ENCODE peak calls at places on chromosomes 11 and 22, in five cellular contexts. U is body of pancreas, Z is brain microvascular endothelial cell, V is GM23338, H is fibroblast of pulmonary artery. L is an unnamed sample.

GRCh38 chr11:65695459-65696241 is 16.4 kb upstream of the KAT5 start:
- DNase-seq in U (peak), Z (no peak), V (no peak), H (peak), L (peak)

GRCh38 chr22:42794551-42795510 is 62.2 kb downstream of the ARFGAP3 start:
- DNase-seq in U (no peak), Z (no peak), V (peak), H (no peak), L (peak)

GRCh38 chr11:72041364-72042058 is 38.8 kb downstream of the NUMA1 start:
- DNase-seq in U (peak), Z (peak), V (peak), H (peak), L (peak)

GRCh38 chr11:102573851-102574250 is 43.3 kb upstream of the MMP7 start:
- DNase-seq in U (no peak), Z (no peak), V (no peak), H (peak), L (peak)

GRCh38 chr22:31929126-31929928 is 15.0 kb upstream of the YWHAH start:
- DNase-seq in U (no peak), Z (no peak), V (no peak), H (no peak), L (no peak)

GRCh38 chr11:74418509-74418895 is 20.3 kb upstream of the PGM2L1 start:
- DNase-seq in U (no peak), Z (peak), V (no peak), H (peak), L (no peak)

GRCh38 chr11:38123673-38124072 is 1525.6 kb upstream of the RAG2 start:
- DNase-seq in U (no peak), Z (no peak), V (no peak), H (no peak), L (no peak)

GRCh38 chr11:230431-230830 is 5.7 kb downstream of the SIRT3 start:
- DNase-seq in U (no peak), Z (no peak), V (no peak), H (no peak), L (no peak)

GRCh38 chr11:64894070-64894811 is 15.8 kb upstream of the EHD1 start:
- DNase-seq in U (peak), Z (peak), V (peak), H (peak), L (peak)

GRCh38 chr11:121696177-121696863 is 243.6 kb upstream of the SORL1-AS1 start:
- DNase-seq in U (peak), Z (no peak), V (peak), H (no peak), L (peak)

GRCh38 chr11:11701070-11701469 is 79.3 kb upstream of the GALNT18 start:
- DNase-seq in U (no peak), Z (peak), V (no peak), H (peak), L (no peak)

GRCh38 chr11:71140206-71140919 is 112.0 kb downstream of the SHANK2 start:
- DNase-seq in U (no peak), Z (no peak), V (no peak), H (no peak), L (no peak)

DNA sequence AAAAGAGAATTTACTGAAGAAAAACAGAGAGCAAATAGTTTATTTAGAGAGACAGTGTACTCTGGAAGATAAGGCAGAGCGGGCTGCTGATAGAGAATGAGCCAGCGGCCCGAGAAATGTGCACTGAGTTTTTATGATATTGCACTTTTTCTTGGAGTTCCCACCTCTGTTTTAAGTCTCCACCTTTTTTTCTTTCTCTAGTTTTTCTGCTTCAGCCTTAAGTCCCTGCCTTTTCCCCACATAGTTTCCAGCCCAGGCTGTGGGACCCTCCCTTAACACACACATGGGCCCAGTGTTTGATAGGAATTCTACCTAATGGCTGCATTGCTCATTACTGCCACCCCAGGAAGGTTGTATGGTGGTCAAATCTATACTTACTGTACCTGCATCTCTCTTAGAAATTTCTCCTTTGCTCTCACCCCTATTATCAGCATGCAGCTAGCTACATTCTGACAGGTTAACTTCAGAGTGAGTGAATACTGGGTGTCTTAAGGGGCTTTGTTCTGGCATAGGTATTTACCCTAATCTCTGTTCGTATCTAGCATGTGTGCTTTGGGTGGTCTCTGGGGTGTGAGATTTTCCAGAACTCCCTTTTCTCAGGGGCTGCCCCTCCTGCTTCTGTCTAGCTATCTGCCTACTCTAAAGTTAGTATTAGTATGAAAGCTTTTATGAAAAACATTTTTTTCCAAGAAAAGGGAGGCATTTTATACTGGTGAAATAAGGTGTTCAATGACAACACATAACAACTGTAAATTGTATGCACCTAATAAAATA is 127.3 kb upstream of the TOP3B start:
- DNase-seq in U (no peak), Z (no peak), V (peak), H (no peak), L (no peak)
- TF ChIP-seq CTCF in U (no peak), Z (peak), V (peak), H (peak), L (peak)

DNA sequence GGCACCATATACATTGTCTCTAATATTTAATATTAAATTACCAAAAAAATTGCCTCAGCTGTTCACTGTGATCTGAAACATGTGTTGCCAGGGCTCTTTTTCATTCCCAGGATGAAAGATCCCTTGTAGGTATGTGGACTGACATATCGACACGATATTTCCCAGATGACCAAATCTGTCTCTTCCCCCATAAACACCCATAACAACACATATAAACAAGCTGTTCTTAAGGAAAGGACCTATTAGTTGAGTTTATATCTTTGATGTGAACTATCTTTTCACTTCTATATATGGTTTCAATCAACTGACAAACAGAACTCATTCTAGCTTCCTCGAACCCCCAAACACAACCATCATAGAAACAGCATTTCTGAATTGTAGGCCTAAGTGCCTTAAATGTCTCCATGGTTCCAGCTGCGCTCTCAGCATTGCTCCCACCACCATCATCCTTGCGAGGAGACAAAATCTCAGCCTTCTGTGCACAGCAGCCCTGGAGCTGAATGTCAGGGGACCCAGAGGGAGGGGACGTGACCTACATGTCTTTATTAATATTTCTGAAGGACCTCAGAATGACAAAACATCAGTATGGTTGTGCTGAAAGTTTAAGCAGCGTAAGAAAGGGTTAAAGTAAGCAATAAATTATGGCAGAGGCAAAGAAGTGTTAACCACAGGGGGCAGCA is 67.0 kb downstream of the ETS1 start:
- DNase-seq in U (no peak), Z (no peak), V (no peak), H (no peak), L (no peak)
- TF ChIP-seq CTCF in U (no peak), Z (peak), V (no peak), H (peak), L (no peak)

GRCh38 chr11:60761436-60762190 is 4.9 kb downstream of the MS4A15 start:
- DNase-seq in U (no peak), Z (no peak), V (no peak), H (no peak), L (no peak)

GRCh38 chr11:60763692-60764369 is 7.2 kb downstream of the MS4A15 start:
- DNase-seq in U (no peak), Z (no peak), V (no peak), H (no peak), L (no peak)

GRCh38 chr11:60764879-60765278 is 8.2 kb downstream of the MS4A15 start:
- DNase-seq in U (no peak), Z (no peak), V (peak), H (no peak), L (no peak)

GRCh38 chr11:60765355-60765754 is 8.7 kb downstream of the MS4A15 start:
- DNase-seq in U (no peak), Z (no peak), V (no peak), H (no peak), L (no peak)

GRCh38 chr11:60762851-60763691 is 6.4 kb downstream of the MS4A15 start:
- DNase-seq in U (peak), Z (no peak), V (peak), H (no peak), L (no peak)
- TF ChIP-seq CTCF in U (peak), Z (peak), V (peak), H (peak), L (peak)

GRCh38 chr11:119483341-119483880 is 60.4 kb upstream of the THY1 start:
- DNase-seq in U (no peak), Z (no peak), V (no peak), H (no peak), L (no peak)

GRCh38 chr11:119480375-119481020 is 57.5 kb upstream of the THY1 start:
- DNase-seq in U (no peak), Z (no peak), V (no peak), H (no peak), L (no peak)

GRCh38 chr11:119482561-119483001 is 59.6 kb upstream of the THY1 start:
- DNase-seq in U (no peak), Z (no peak), V (no peak), H (no peak), L (no peak)

GRCh38 chr11:119481021-119481666 is 58.2 kb upstream of the THY1 start:
- DNase-seq in U (peak), Z (peak), V (peak), H (peak), L (peak)

GRCh38 chr11:119481667-119482400 is 58.9 kb upstream of the THY1 start:
- DNase-seq in U (peak), Z (no peak), V (no peak), H (no peak), L (no peak)
- TF ChIP-seq CTCF in U (no peak), Z (no peak), V (no peak), H (no peak), L (no peak)

GRCh38 chr11:75898871-75899270 is 83.9 kb downstream of the UVRAG start:
- DNase-seq in U (no peak), Z (no peak), V (no peak), H (no peak), L (no peak)

GRCh38 chr11:75894036-75894585 is 79.1 kb downstream of the UVRAG start:
- DNase-seq in U (no peak), Z (no peak), V (no peak), H (no peak), L (no peak)

GRCh38 chr11:75893202-75893601 is 78.2 kb downstream of the UVRAG start:
- DNase-seq in U (no peak), Z (no peak), V (no peak), H (no peak), L (no peak)

GRCh38 chr11:75900848-75901247 is 85.8 kb downstream of the UVRAG start:
- DNase-seq in U (no peak), Z (no peak), V (no peak), H (no peak), L (no peak)

GRCh38 chr11:75896843-75897419 is 81.9 kb downstream of the UVRAG start:
- DNase-seq in U (no peak), Z (no peak), V (peak), H (peak), L (peak)
- TF ChIP-seq CTCF in U (peak), Z (peak), V (peak), H (peak), L (peak)

GRCh38 chr11:66953431-66953833 is 4.8 kb downstream of the PC start:
- DNase-seq in U (no peak), Z (no peak), V (no peak), H (no peak), L (no peak)

GRCh38 chr11:66956689-66957290 is 1.4 kb downstream of the PC start:
- DNase-seq in U (peak), Z (peak), V (peak), H (peak), L (peak)

GRCh38 chr11:66950113-66950535 is 8.1 kb downstream of the PC start:
- DNase-seq in U (peak), Z (peak), V (peak), H (peak), L (no peak)

GRCh38 chr11:66951927-66952337 is 6.3 kb downstream of the PC start:
- DNase-seq in U (peak), Z (no peak), V (no peak), H (peak), L (peak)

GRCh38 chr11:66951135-66951534 is 7.0 kb downstream of the PC start:
- DNase-seq in U (no peak), Z (no peak), V (peak), H (no peak), L (no peak)
- TF ChIP-seq CTCF in U (no peak), Z (peak), V (peak), H (peak), L (no peak)

L was measured in cardiac muscle cell.